ENCODE peak calls at places on chromosomes 3 and 15, in four cellular contexts. One of them, this sample, is unnamed. For H3K4me1 and H4K20me1, the result is how much of the 10 kb centered on the place peaks cover.

GRCh38 chr3:89173546-89173945 is 66.1 kb downstream of the EPHA3 start:
- DNase-seq in endothelial cell of umbilical vein: no peak
- DNase-seq in astrocyte: no peak
- DNase-seq in mammary epithelial cell: no peak
- DNase-seq in this sample: no peak

GRCh38 chr15:60134609-60135008 is 130.5 kb downstream of the FOXB1 start:
- DNase-seq in mammary epithelial cell: no peak
- DNase-seq in endothelial cell of umbilical vein: no peak
- DNase-seq in astrocyte: no peak
- DNase-seq in this sample: peak

GRCh38 chr3:13548696-13549512 is at the start of gene FBLN2:
- DNase-seq in endothelial cell of umbilical vein: no peak
- DNase-seq in mammary epithelial cell: no peak
- DNase-seq in astrocyte: no peak
- DNase-seq in this sample: no peak

GRCh38 chr15:75663931-75664421 is 16.3 kb downstream of the SNX33 start:
- DNase-seq in endothelial cell of umbilical vein: no peak
- DNase-seq in astrocyte: no peak
- DNase-seq in mammary epithelial cell: no peak
- DNase-seq in this sample: no peak

GRCh38 chr3:181715601-181716340 is 4.0 kb downstream of the SOX2 start:
- DNase-seq in mammary epithelial cell: no peak
- DNase-seq in astrocyte: peak
- DNase-seq in endothelial cell of umbilical vein: no peak
- DNase-seq in this sample: no peak

GRCh38 chr15:31472636-31473383 is 146.2 kb downstream of the KLF13 start:
- DNase-seq in mammary epithelial cell: no peak
- DNase-seq in astrocyte: peak
- DNase-seq in endothelial cell of umbilical vein: peak
- DNase-seq in this sample: no peak

GRCh38 chr15:66883322-66883911 is 181.4 kb downstream of the SMAD6 start:
- DNase-seq in mammary epithelial cell: peak
- DNase-seq in astrocyte: peak
- DNase-seq in endothelial cell of umbilical vein: peak
- DNase-seq in this sample: peak

GRCh38 chr3:152374260-152374990 is 105.7 kb downstream of the MBNL1 start:
- DNase-seq in endothelial cell of umbilical vein: no peak
- DNase-seq in astrocyte: no peak
- DNase-seq in mammary epithelial cell: no peak
- DNase-seq in this sample: no peak

GRCh38 chr3:134846943-134847342 is 51.9 kb downstream of the EPHB1 start:
- DNase-seq in endothelial cell of umbilical vein: peak
- DNase-seq in astrocyte: peak
- DNase-seq in mammary epithelial cell: peak
- DNase-seq in this sample: peak

GRCh38 chr3:126342211-126342610 is 15.0 kb downstream of the KLF15 start:
- DNase-seq in mammary epithelial cell: no peak
- DNase-seq in endothelial cell of umbilical vein: no peak
- DNase-seq in astrocyte: no peak
- DNase-seq in this sample: no peak

GRCh38 chr15:34621675-34622074 is 38.2 kb upstream of the GOLGA8B start:
- DNase-seq in mammary epithelial cell: peak
- DNase-seq in endothelial cell of umbilical vein: peak
- DNase-seq in astrocyte: peak
- DNase-seq in this sample: peak

GRCh38 chr3:12984023-12984823 is 89.0 kb downstream of the IQSEC1 start:
- DNase-seq in endothelial cell of umbilical vein: peak
- DNase-seq in astrocyte: no peak
- DNase-seq in mammary epithelial cell: peak
- DNase-seq in this sample: peak

GRCh38 chr3:187082976-187083375 is 56.3 kb downstream of the RPL39L start:
- DNase-seq in mammary epithelial cell: no peak
- DNase-seq in endothelial cell of umbilical vein: no peak
- DNase-seq in astrocyte: no peak
- DNase-seq in this sample: no peak

GRCh38 chr3:129651316-129652202 is 45.1 kb upstream of the PLXND1 start:
- DNase-seq in endothelial cell of umbilical vein: peak
- DNase-seq in astrocyte: peak
- DNase-seq in mammary epithelial cell: peak
- DNase-seq in this sample: peak

GRCh38 chr15:66252411-66253295 is 897 bp downstream of the MEGF11 start:
- DNase-seq in astrocyte: peak
- DNase-seq in endothelial cell of umbilical vein: peak
- DNase-seq in mammary epithelial cell: peak
- DNase-seq in this sample: peak

GRCh38 chr3:10597733-10598132 is 92.3 kb upstream of the ATP2B2 start:
- DNase-seq in mammary epithelial cell: no peak
- DNase-seq in astrocyte: no peak
- DNase-seq in endothelial cell of umbilical vein: no peak
- DNase-seq in this sample: no peak

GRCh38 chr3:73086071-73086494 is 24.6 kb downstream of the EBLN2 start:
- DNase-seq in mammary epithelial cell: no peak
- DNase-seq in astrocyte: no peak
- DNase-seq in endothelial cell of umbilical vein: peak
- DNase-seq in this sample: peak

GRCh38 chr3:94441494-94441847 is 378.6 kb downstream of the NSUN3 start:
- DNase-seq in astrocyte: no peak
- DNase-seq in mammary epithelial cell: no peak
- DNase-seq in endothelial cell of umbilical vein: no peak
- DNase-seq in this sample: no peak

GRCh38 chr15:37788767-37789391 is 145.6 kb upstream of the TMCO5A start:
- DNase-seq in mammary epithelial cell: no peak
- DNase-seq in astrocyte: no peak
- DNase-seq in endothelial cell of umbilical vein: no peak
- DNase-seq in this sample: no peak

GRCh38 chr3:156602424-156602823 is 47.5 kb upstream of the SSR3 start:
- DNase-seq in endothelial cell of umbilical vein: no peak
- DNase-seq in astrocyte: peak
- DNase-seq in mammary epithelial cell: peak
- DNase-seq in this sample: no peak

GRCh38 chr15:68566377-68566954 is 12.3 kb upstream of the CORO2B start:
- DNase-seq in endothelial cell of umbilical vein: no peak
- DNase-seq in astrocyte: no peak
- DNase-seq in mammary epithelial cell: no peak
- DNase-seq in this sample: no peak

GRCh38 chr15:94760348-94760747 is 529.0 kb downstream of the MCTP2 start:
- DNase-seq in mammary epithelial cell: no peak
- DNase-seq in endothelial cell of umbilical vein: no peak
- DNase-seq in astrocyte: no peak
- DNase-seq in this sample: no peak

GRCh38 chr3:160796813-160797164 is 40.8 kb downstream of the PPM1L start:
- DNase-seq in astrocyte: no peak
- DNase-seq in endothelial cell of umbilical vein: no peak
- DNase-seq in mammary epithelial cell: no peak
- DNase-seq in this sample: no peak

GRCh38 chr3:152474585-152474984 is 205.9 kb downstream of the MBNL1 start:
- DNase-seq in mammary epithelial cell: peak
- DNase-seq in astrocyte: peak
- DNase-seq in endothelial cell of umbilical vein: peak
- DNase-seq in this sample: peak

GRCh38 chr15:88656760-88657221 is 18.0 kb downstream of the ISG20 start:
- DNase-seq in mammary epithelial cell: no peak
- DNase-seq in astrocyte: no peak
- DNase-seq in endothelial cell of umbilical vein: no peak
- DNase-seq in this sample: no peak

GRCh38 chr15:73800662-73801345 is 47.7 kb upstream of the INSYN1 start:
- DNase-seq in astrocyte: peak
- DNase-seq in mammary epithelial cell: peak
- DNase-seq in endothelial cell of umbilical vein: peak
- DNase-seq in this sample: peak

GRCh38 chr3:66407281-66408218 is 93.3 kb downstream of the LRIG1 start:
- DNase-seq in astrocyte: no peak
- DNase-seq in endothelial cell of umbilical vein: peak
- DNase-seq in mammary epithelial cell: peak
- DNase-seq in this sample: peak

GRCh38 chr3:124492824-124493223 is 237.4 kb upstream of the UMPS start:
- DNase-seq in endothelial cell of umbilical vein: peak
- DNase-seq in mammary epithelial cell: peak
- DNase-seq in astrocyte: peak
- DNase-seq in this sample: peak

GRCh38 chr15:67543348-67543718 is 830 bp downstream of the MAP2K5 start:
- DNase-seq in endothelial cell of umbilical vein: peak
- DNase-seq in mammary epithelial cell: peak
- DNase-seq in astrocyte: no peak
- DNase-seq in this sample: peak

GRCh38 chr3:45035441-45036301 is 9.6 kb downstream of the CLEC3B start:
- DNase-seq in endothelial cell of umbilical vein: no peak
- DNase-seq in astrocyte: no peak
- DNase-seq in mammary epithelial cell: no peak
- DNase-seq in this sample: no peak

GRCh38 chr3:100603449-100603848 is 6.0 kb upstream of the ADGRG7 start:
- DNase-seq in endothelial cell of umbilical vein: peak
- DNase-seq in astrocyte: no peak
- DNase-seq in mammary epithelial cell: peak
- DNase-seq in this sample: peak

GRCh38 chr3:3799173-3800075 is at the start of gene LRRN1:
- DNase-seq in endothelial cell of umbilical vein: no peak
- DNase-seq in mammary epithelial cell: peak
- DNase-seq in astrocyte: peak
- DNase-seq in this sample: no peak

GRCh38 chr3:184543848-184544512 is 17.6 kb upstream of the EPHB3 start:
- DNase-seq in mammary epithelial cell: peak
- DNase-seq in endothelial cell of umbilical vein: peak
- DNase-seq in astrocyte: peak
- DNase-seq in this sample: peak

GRCh38 chr3:33077976-33078375 is 19.0 kb downstream of the GLB1 start:
- DNase-seq in endothelial cell of umbilical vein: no peak
- DNase-seq in astrocyte: no peak
- DNase-seq in mammary epithelial cell: no peak
- DNase-seq in this sample: no peak

GRCh38 chr3:149400645-149401044 is 23.2 kb upstream of the TM4SF1 start:
- DNase-seq in mammary epithelial cell: no peak
- DNase-seq in astrocyte: no peak
- DNase-seq in endothelial cell of umbilical vein: no peak
- DNase-seq in this sample: no peak

GRCh38 chr15:78210349-78210717 is 24.0 kb downstream of the ACSBG1 start:
- DNase-seq in astrocyte: no peak
- DNase-seq in mammary epithelial cell: no peak
- DNase-seq in endothelial cell of umbilical vein: no peak
- DNase-seq in this sample: no peak

DNA sequence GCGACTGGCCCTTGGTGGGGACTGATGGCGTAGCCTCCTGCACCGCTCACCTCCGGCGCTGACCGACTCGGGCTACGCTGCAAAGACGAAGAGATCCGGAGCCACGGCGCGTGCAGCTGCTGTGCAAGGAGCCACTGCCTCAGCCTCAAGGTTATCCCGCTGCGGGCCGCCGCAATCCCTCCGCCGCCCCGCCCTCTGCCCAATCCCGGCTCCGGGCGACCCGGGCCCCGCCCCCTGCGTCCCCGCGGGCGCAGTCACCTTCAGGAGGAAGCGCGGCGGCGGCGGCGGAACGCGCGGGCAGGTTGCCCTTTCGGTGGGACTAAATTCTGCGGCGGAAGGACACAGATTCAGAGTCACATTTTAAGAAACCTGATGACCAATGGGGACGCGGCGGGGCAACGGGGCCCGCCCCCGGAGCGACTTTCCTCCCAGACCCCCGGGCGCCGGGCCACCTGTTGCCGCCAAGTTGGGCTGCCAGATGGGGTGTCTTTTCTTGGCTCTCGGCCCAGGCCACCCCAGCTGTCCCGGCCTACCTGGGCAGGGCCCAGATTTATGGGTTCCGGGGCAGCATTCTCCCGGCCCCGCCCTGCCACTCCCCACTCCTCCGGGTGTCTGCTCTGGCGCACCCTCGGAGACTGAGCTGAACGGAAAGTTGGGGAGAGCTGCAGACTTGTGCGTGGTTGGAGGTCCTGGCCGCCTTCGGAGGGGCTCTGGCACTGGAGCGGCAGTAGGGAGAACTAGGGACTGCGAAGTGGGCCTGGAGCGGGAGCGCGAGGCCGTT is at the start of gene PKM:
- DNase-seq in astrocyte: peak
- DNase-seq in endothelial cell of umbilical vein: peak
- DNase-seq in mammary epithelial cell: peak
- DNase-seq in this sample: peak
- H3K4me1 ChIP-seq in astrocyte: under half
- H3K4me1 ChIP-seq in endothelial cell of umbilical vein: under half
- H3K4me1 ChIP-seq in mammary epithelial cell: under half
- H3K4me1 ChIP-seq in this sample: under half

GRCh38 chr3:31622636-31623288 is 90.0 kb downstream of the STT3B start:
- DNase-seq in astrocyte: no peak
- DNase-seq in endothelial cell of umbilical vein: no peak
- DNase-seq in mammary epithelial cell: no peak
- DNase-seq in this sample: no peak

GRCh38 chr3:31620656-31621055 is 87.9 kb downstream of the STT3B start:
- DNase-seq in astrocyte: no peak
- DNase-seq in endothelial cell of umbilical vein: no peak
- DNase-seq in mammary epithelial cell: no peak
- DNase-seq in this sample: peak

GRCh38 chr3:31621314-31621713 is 88.6 kb downstream of the STT3B start:
- DNase-seq in endothelial cell of umbilical vein: no peak
- DNase-seq in mammary epithelial cell: no peak
- DNase-seq in astrocyte: peak
- DNase-seq in this sample: peak

GRCh38 chr3:31625358-31625757 is 92.6 kb downstream of the STT3B start:
- DNase-seq in mammary epithelial cell: no peak
- DNase-seq in endothelial cell of umbilical vein: no peak
- DNase-seq in astrocyte: no peak
- DNase-seq in this sample: no peak

GRCh38 chr3:31624054-31624709 is 91.5 kb downstream of the STT3B start:
- DNase-seq in astrocyte: no peak
- DNase-seq in endothelial cell of umbilical vein: no peak
- DNase-seq in mammary epithelial cell: no peak
- DNase-seq in this sample: no peak
- H4K20me1 ChIP-seq in astrocyte: under half
- H4K20me1 ChIP-seq in endothelial cell of umbilical vein: under half
- H4K20me1 ChIP-seq in mammary epithelial cell: under half
- H4K20me1 ChIP-seq in this sample: under half

GRCh38 chr15:90774731-90775521 is 57.8 kb downstream of the BLM start:
- DNase-seq in endothelial cell of umbilical vein: peak
- DNase-seq in mammary epithelial cell: peak
- DNase-seq in astrocyte: peak
- DNase-seq in this sample: peak
- H3K4me2 ChIP-seq in endothelial cell of umbilical vein: peak
- H3K4me2 ChIP-seq in mammary epithelial cell: peak
- H3K4me2 ChIP-seq in astrocyte: peak
- H3K4me2 ChIP-seq in this sample: peak

DNA sequence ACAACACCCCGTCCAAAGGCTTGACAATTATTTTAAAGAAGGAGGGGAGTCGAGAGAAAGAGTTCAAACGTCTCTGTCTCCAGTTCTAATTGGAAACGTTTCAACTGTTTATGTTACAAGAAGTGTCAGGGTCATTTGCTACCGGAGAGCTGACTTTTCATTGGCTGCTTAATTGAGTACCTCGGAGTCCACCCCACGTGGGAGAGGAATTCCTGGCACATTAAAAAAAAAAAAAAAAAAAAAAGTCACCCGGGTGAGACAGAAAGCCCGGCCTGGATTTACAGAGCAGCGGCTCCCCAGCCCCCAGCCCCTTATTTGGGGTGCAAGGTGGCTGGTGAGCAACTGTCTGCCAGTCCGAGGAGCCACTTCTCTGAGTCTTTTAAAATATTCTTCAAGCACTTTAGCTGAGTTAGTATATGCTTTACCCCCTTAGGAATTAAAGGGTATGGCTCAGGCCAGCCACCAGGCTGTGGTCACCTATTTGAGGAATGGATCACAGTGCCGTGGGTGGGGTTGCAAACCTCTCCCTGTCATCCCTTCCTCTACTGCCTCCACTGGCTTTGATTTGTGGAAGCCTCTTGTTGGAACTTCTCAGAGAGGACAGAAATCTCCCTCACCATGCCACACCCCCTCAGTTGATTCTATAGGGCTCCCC is 3.9 kb upstream of the TLE3 start:
- DNase-seq in mammary epithelial cell: peak
- DNase-seq in astrocyte: peak
- DNase-seq in endothelial cell of umbilical vein: peak
- DNase-seq in this sample: peak
- H3K4me1 ChIP-seq in mammary epithelial cell: under half
- H3K4me1 ChIP-seq in astrocyte: under half
- H3K4me1 ChIP-seq in endothelial cell of umbilical vein: under half
- H3K4me1 ChIP-seq in this sample: under half

This sample was measured in PC-3.